ENCODE peak calls at places on chromosomes 5 and 9, in nine cellular contexts. W is mammary epithelial cell, M is lower lobe of right lung, X is upper lobe of right lung, G is IMR-90, N is upper lobe of left lung, B is heart left ventricle, T is psoas muscle, Z is astrocyte. U is an unnamed sample. For H3K4me1, the result is how much of the 10 kb centered on the place peaks cover.

GRCh38 chr5:38749861-38750260 is 96.0 kb upstream of the OSMR start:
- DNase-seq in W (no peak), M (no peak), X (no peak), G (no peak), N (no peak), B (no peak), T (no peak), Z (no peak), U (no peak)

GRCh38 chr5:10607666-10608442 is 44.0 kb downstream of the ANKRD33B start:
- DNase-seq in W (no peak), M (peak), X (no peak), G (peak), N (no peak), B (peak), T (peak), Z (peak), U (no peak)

GRCh38 chr5:149559712-149560111 is 8.5 kb upstream of the CSNK1A1 start:
- DNase-seq in W (no peak), M (no peak), X (no peak), G (peak), N (no peak), B (no peak), T (no peak), Z (no peak), U (no peak)

GRCh38 chr5:71974165-71974564 is 133.1 kb upstream of the MAP1B start:
- DNase-seq in W (no peak), M (no peak), X (no peak), G (no peak), N (no peak), B (no peak), T (peak), Z (peak), U (no peak)

GRCh38 chr5:97142521-97143254 is at the start of gene LIX1:
- DNase-seq in W (peak), M (no peak), X (no peak), G (peak), N (no peak), B (peak), T (no peak), Z (no peak), U (no peak)

GRCh38 chr5:112929336-112930081 is 7.5 kb upstream of the REEP5 start:
- DNase-seq in W (peak), M (no peak), X (no peak), G (peak), N (no peak), B (no peak), T (no peak), Z (no peak), U (no peak)

GRCh38 chr9:18847576-18848275 is 185.3 kb downstream of the SAXO1 start:
- DNase-seq in W (no peak), M (no peak), X (no peak), G (no peak), N (no peak), B (no peak), T (no peak), Z (no peak), U (no peak)

GRCh38 chr9:69153707-69154521 is 20.2 kb upstream of the TJP2 start:
- DNase-seq in W (no peak), M (no peak), X (no peak), G (no peak), N (no peak), B (no peak), T (no peak), Z (no peak), U (no peak)

GRCh38 chr5:53556001-53556400 is 4.4 kb upstream of the NDUFS4 start:
- DNase-seq in W (no peak), M (no peak), X (no peak), G (no peak), N (no peak), B (no peak), T (no peak), Z (no peak), U (no peak)

GRCh38 chr5:74596930-74597329 is 43.6 kb downstream of the ENC1 start:
- DNase-seq in W (no peak), M (no peak), X (no peak), G (no peak), N (no peak), B (no peak), T (no peak), Z (peak), U (no peak)

GRCh38 chr9:119003218-119003617 is 366.0 kb downstream of the BRINP1 start:
- DNase-seq in W (no peak), M (no peak), X (no peak), G (peak), N (no peak), B (no peak), T (no peak), Z (peak), U (no peak)

GRCh38 chr5:33736510-33736909 is 155.3 kb downstream of the ADAMTS12 start:
- DNase-seq in W (peak), M (no peak), X (no peak), G (peak), N (no peak), B (no peak), T (no peak), Z (peak), U (no peak)

GRCh38 chr5:107615173-107615856 is 55.4 kb downstream of the EFNA5 start:
- DNase-seq in W (peak), M (no peak), X (no peak), G (no peak), N (no peak), B (no peak), T (no peak), Z (peak), U (no peak)

GRCh38 chr5:148808864-148809642 is 17.4 kb upstream of the ADRB2 start:
- DNase-seq in W (no peak), M (peak), X (no peak), G (no peak), N (no peak), B (no peak), T (no peak), Z (no peak), U (no peak)

GRCh38 chr9:77215874-77216273 is 38.5 kb downstream of the VPS13A start:
- DNase-seq in W (no peak), M (no peak), X (no peak), G (peak), N (no peak), B (no peak), T (no peak), Z (no peak), U (no peak)

GRCh38 chr5:130912088-130912487 is 253.0 kb downstream of the HINT1 start:
- DNase-seq in W (peak), M (no peak), X (no peak), G (no peak), N (no peak), B (no peak), T (no peak), Z (no peak), U (no peak)

GRCh38 chr5:74056789-74057164 is 430.8 kb downstream of the ARHGEF28 start:
- DNase-seq in W (peak), M (no peak), X (no peak), G (peak), N (no peak), B (no peak), T (no peak), Z (peak), U (no peak)

GRCh38 chr5:620586-621180 is 8.5 kb downstream of the CEP72 start:
- DNase-seq in W (no peak), M (peak), X (peak), G (no peak), N (peak), B (no peak), T (no peak), Z (no peak), U (no peak)

GRCh38 chr5:178421699-178422399 is 168.3 kb downstream of the COL23A1 start:
- DNase-seq in W (no peak), M (no peak), X (no peak), G (no peak), N (no peak), B (no peak), T (no peak), Z (no peak), U (no peak)

GRCh38 chr9:85715587-85715986 is 26.2 kb downstream of the AGTPBP1 start:
- DNase-seq in W (no peak), M (no peak), X (no peak), G (no peak), N (no peak), B (no peak), T (no peak), Z (no peak), U (no peak)

DNA sequence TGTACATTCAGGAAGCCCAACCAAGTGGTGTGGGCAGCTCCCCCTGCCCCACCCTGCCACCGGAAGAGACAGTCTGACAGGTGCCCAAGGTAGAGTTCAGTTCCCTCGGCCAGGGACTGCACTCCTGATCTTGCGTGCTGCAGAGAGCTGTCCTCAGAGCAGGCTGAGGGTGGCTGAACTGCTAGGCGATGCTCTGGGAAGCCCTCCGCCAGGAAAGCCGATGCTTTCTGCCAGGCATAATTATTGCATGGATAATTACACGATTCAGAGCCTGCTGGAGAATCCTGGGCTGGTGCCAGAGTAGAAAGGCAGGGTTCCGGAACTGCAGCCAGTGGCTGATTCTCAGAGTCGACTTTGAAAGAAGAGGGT is 19.3 kb downstream of the KCNIP1 start:
- DNase-seq in W (no peak), M (no peak), X (no peak), G (no peak), N (no peak), B (no peak), T (no peak), Z (peak), U (no peak)
- H3K27ac ChIP-seq in W (no peak), M (no peak), X (no peak), G (no peak), N (no peak), B (no peak), T (no peak), Z (no peak), U (no peak)

DNA sequence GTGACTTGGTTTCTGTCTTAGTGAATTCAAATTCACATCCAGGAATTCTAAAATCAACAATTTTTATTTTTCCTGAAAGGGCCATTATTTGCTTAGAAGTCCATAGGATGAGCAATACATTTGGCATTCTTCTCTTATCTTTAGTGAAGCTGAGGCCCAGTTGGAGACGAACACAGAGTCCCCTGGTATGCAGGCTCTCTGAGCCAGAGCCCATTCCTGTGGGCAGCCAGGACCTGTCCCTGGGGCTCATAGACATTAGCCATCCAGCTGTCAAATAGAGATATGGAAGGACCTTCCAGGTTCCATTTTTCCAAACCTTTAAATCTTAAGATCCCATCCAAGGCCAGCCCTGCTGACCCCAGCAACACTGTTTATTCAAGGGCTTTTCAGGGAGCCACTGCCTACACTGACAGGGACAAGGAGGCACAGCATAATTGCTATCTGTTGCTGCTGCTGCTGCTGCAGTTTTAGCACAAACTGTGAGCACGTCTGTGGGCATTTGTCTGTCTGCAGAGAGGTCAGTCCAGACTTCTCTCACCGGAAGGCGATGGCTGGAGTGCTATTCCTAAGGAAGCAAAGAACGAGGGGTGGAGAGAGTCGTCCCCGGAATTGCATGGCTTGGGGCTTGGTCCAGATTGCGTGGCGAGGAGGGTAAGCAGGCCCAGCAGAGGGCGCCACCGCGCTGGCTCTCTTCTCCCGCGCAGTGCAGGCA is 639.0 kb downstream of the CCDC171 start:
- DNase-seq in W (peak), M (peak), X (peak), G (peak), N (peak), B (peak), T (peak), Z (peak), U (no peak)
- H3K4me3 ChIP-seq in W (no peak), M (no peak), X (no peak), G (peak), N (no peak), B (no peak), T (no peak), Z (peak), U (no peak)

DNA sequence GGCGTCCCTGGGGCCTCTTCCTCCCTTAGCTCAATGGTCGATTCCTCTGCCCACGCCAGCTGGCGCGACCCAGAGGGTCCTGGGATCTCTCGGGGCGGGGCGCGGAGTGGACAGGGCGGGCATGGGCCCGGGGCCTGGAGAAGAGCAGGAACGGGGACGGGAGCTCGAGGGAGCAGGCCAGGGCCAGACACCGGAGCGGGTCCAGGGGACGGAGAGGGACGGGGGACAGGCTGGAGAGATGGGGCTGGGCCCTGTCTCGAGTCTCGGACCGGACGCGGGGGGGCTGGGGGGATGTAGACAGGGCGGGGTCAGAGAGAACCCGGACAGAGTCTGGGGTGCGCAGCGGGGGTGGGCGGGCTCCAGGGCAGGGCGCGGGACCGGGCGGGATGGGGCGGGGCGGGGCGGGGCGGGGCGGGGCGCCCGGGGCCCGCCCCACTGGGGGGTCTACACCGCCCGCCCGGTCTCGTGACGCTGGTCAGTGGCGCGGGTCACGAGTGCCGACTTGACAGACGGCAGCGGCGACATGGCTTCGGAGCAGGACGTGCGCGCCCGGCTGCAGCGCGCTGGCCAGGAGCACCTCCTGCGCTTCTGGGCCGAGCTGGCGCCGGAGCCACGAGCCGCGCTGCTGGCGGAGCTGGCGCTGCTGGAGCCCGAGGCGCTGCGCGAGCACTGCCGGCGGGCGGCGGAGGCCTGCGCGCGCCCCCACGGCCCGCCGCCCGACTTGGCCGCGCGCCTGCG is at the start of gene UAP1L1:
- DNase-seq in W (no peak), M (peak), X (peak), G (peak), N (peak), B (peak), T (peak), Z (peak), U (peak)
- H3K4me1 ChIP-seq in W (under half), M (under half), X (under half), G (under half), N (under half), B (under half), T (under half), Z (under half), U (under half)

GRCh38 chr5:3312299-3312698 is 283.3 kb upstream of the IRX1 start:
- DNase-seq in W (no peak), M (no peak), X (no peak), G (no peak), N (no peak), B (no peak), T (no peak), Z (no peak), U (no peak)
- H3K27ac ChIP-seq in W (peak), M (no peak), X (no peak), G (no peak), N (no peak), B (no peak), T (no peak), Z (peak), U (no peak)

GRCh38 chr5:174723315-174723978 is 935 bp upstream of the MSX2 start:
- DNase-seq in W (no peak), M (no peak), X (no peak), G (no peak), N (no peak), B (no peak), T (no peak), Z (no peak), U (no peak)
- H3K4me3 ChIP-seq in W (no peak), M (peak), X (peak), G (peak), N (peak), B (peak), T (peak), Z (peak), U (no peak)

DNA sequence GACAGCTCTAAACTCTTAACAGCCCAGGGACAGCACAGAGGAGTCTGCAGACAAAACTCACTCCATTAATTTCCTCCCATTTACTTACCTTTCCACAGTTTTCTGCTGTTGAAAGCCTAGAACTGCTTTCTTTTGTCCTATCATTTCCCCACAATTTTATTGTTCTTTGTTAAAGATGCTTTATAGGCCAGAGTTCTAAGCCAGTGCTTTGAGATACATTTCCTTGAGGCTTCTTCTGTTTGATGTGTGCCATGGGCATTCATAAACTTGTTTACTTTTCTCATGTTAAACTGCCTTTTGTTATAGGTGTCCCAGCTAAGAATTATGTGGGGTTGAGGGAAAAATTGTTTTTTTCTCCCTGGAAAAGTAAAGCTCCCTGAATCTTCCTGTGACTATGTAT is 25.9 kb upstream of the SUB1 start:
- DNase-seq in W (no peak), M (no peak), X (no peak), G (no peak), N (no peak), B (no peak), T (no peak), Z (no peak), U (no peak)
- H3K4me1 ChIP-seq in W (under half), M (under half), X (under half), G (under half), N (under half), B (under half), T (under half), Z (under half), U (under half)

GRCh38 chr5:151585970-151586369 is 5.2 kb downstream of the FAT2 start:
- DNase-seq in W (peak), M (no peak), X (no peak), G (no peak), N (no peak), B (no peak), T (peak), Z (no peak), U (no peak)
- H3K27ac ChIP-seq in W (peak), M (no peak), X (no peak), G (no peak), N (no peak), B (no peak), T (no peak), Z (no peak), U (no peak)

DNA sequence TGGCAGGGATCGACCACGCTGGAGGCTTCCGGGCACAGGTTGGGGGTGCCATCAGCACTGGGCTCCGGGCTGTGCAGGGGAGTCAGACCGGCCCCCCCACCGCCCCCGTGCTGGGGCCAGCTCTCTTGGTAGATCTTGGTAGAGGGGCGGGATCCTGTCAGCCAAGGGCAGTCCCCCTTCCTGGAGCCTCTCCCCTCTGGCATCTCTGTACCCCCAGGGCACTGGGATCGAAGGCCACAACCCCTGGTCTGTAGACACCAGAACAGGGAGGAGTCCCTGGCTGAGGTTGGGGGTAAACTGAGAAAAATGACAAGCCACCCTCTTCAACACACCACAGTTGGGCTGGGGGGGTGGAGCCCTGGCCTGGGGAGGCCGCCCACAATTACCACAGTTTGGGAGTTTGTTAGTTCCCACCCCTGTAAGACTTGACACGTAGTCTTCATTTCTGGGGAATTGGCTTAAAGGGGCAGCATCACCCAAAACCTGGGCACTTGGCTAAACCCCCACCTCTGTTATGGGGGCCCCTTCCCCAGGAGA is 885 bp downstream of the CERCAM start:
- DNase-seq in W (peak), M (no peak), X (no peak), G (no peak), N (no peak), B (no peak), T (peak), Z (no peak), U (no peak)
- H3K4me3 ChIP-seq in W (peak), M (peak), X (peak), G (peak), N (peak), B (peak), T (peak), Z (peak), U (no peak)